ENCODE peak calls at places on chromosomes 4 and X, in four cellular contexts. S, V, F and N are unnamed samples. For H3K4me1, the result is how much of the 10 kb centered on the place peaks cover.

GRCh38 chr4:17535242-17535641 is 20.3 kb downstream of the CLRN2 start:
- DNase-seq in S (no peak), V (no peak), F (no peak), N (no peak)

GRCh38 chr4:113328514-113328913 is 279.1 kb downstream of the ANK2 start:
- DNase-seq in S (no peak), V (peak), F (no peak), N (no peak)

GRCh38 chrX:153554519-153555167 is 37.2 kb downstream of the ATP2B3 start:
- DNase-seq in S (peak), V (peak), F (peak), N (peak)

GRCh38 chrX:34563809-34564208 is 93.3 kb downstream of the TMEM47 start:
- DNase-seq in S (no peak), V (no peak), F (no peak), N (no peak)

GRCh38 chr4:170398228-170398627 is 308.5 kb upstream of the AADAT start:
- DNase-seq in S (no peak), V (no peak), F (no peak), N (no peak)

GRCh38 chr4:61301285-61301684 is 101.2 kb downstream of the ADGRL3 start:
- DNase-seq in S (no peak), V (no peak), F (no peak), N (no peak)

GRCh38 chr4:147388016-147388415 is 92.9 kb upstream of the EDNRA start:
- DNase-seq in S (no peak), V (no peak), F (no peak), N (no peak)

GRCh38 chr4:154640999-154641398 is 28.5 kb upstream of the FGG start:
- DNase-seq in S (no peak), V (no peak), F (no peak), N (no peak)

GRCh38 chrX:71632923-71633657 is 14.8 kb upstream of the CXCR3 start:
- DNase-seq in S (no peak), V (no peak), F (no peak), N (no peak)

GRCh38 chr4:178148106-178148505 is 705.9 kb upstream of the AGA start:
- DNase-seq in S (no peak), V (no peak), F (no peak), N (no peak)

DNA sequence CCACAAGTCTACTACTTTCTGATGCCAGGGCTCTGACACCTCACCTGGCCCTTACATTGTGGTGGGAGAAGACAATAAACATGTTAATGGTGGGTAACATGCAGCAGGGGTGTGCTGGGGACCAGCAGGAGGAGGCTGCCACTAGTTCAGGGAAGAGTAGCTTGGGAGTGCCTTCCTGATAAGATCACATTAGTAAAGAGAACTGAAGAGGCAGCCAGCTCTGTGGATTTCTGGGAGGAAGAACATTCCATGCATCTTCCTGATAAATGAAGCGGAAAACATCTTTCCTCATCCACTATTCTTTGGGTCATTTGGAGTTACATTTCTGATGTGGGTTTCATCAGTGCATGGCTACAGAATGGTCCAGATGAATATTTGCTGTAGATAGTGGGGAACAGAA is 9.0 kb downstream of the RNF150 start:
- DNase-seq in S (no peak), V (no peak), F (no peak), N (no peak)
- H3K4me1 ChIP-seq in S (under half), V (under half), F (under half), N (under half)

GRCh38 chrX:37349131-37350033 is at the start of gene PRRG1:
- DNase-seq in S (peak), V (peak), F (peak), N (peak)
- TF ChIP-seq CTCF in S (no peak), V (no peak), F (no peak), N (no peak)

DNA sequence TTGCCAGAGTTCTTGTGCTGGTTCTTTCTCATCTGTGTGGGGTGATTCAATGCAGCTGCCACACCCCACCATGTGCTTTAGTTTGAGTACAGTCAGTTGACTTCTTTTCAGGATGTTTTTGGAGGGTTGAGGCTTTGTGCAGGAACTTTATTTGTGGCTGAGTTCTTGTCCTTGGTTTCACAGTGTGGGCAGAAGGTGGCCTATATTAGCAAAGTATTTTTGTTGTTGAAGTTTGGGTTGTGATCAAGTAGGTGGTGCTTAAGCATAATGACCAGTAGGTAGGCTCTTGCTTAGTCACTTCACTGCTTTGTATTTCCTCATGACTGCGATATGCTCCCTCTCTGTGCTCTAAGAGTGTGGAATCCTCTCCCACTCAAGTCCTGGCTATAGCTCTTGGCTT is 80.3 kb downstream of the ARHGAP24 start:
- DNase-seq in S (no peak), V (no peak), F (no peak), N (no peak)
- H3K4me1 ChIP-seq in S (under half), V (under half), F (under half), N (under half)

GRCh38 chr4:687048-687974 is 1.6 kb downstream of the SLC49A3 start:
- DNase-seq in S (peak), V (peak), F (peak), N (peak)

GRCh38 chr4:685681-686218 is 3.2 kb downstream of the SLC49A3 start:
- DNase-seq in S (no peak), V (no peak), F (no peak), N (no peak)

GRCh38 chr4:684611-685010 is 4.3 kb downstream of the SLC49A3 start:
- DNase-seq in S (no peak), V (no peak), F (no peak), N (peak)

GRCh38 chr4:687975-688694 is 816 bp downstream of the SLC49A3 start:
- DNase-seq in S (no peak), V (no peak), F (peak), N (peak)

GRCh38 chr4:686371-687040 is 2.4 kb downstream of the SLC49A3 start:
- DNase-seq in S (peak), V (no peak), F (no peak), N (peak)
- TF ChIP-seq CTCF in S (no peak), V (no peak), F (no peak), N (no peak)